ENCODE peak calls at places on chromosomes 7 and 10, in five cellular contexts. P is naive thymus-derived CD4-positive, alpha-beta T cell; X is NCI-H2081; E is substantia nigra; N is fibroblast of pulmonary artery. T is an unnamed sample.

GRCh38 chr10:118621304-118621942 is 26.0 kb upstream of the PRLHR start:
- DNase-seq in N (no peak), P (peak), E (no peak), X (no peak), T (no peak)

GRCh38 chr7:17598846-17599245 is 300.4 kb downstream of the AHR start:
- DNase-seq in X (peak), P (no peak), N (no peak), E (no peak), T (peak)

GRCh38 chr7:31716355-31716754 is 29.3 kb downstream of the PPP1R17 start:
- DNase-seq in E (no peak), P (no peak), N (no peak), X (no peak), T (no peak)

GRCh38 chr10:13788320-13788600 is 201.5 kb downstream of the PRPF18 start:
- DNase-seq in N (no peak), P (no peak), X (no peak), E (peak), T (no peak)

GRCh38 chr10:122531261-122531660 is 29.3 kb upstream of the DMBT1 start:
- DNase-seq in X (no peak), N (no peak), E (no peak), P (no peak), T (no peak)

GRCh38 chr7:81690251-81690650 is 79.6 kb downstream of the HGF start:
- DNase-seq in N (peak), P (no peak), E (no peak), X (no peak), T (no peak)

GRCh38 chr7:22296265-22296566 is 60.7 kb downstream of the RAPGEF5 start:
- DNase-seq in P (no peak), E (no peak), N (no peak), X (no peak), T (no peak)

GRCh38 chr7:64653721-64654401 is 12.1 kb upstream of the ZNF107 start:
- DNase-seq in X (no peak), N (no peak), E (no peak), P (no peak), T (no peak)

GRCh38 chr10:110919349-110919931 is at the start of gene SHOC2:
- DNase-seq in E (peak), P (peak), N (no peak), X (peak), T (no peak)

GRCh38 chr7:116293139-116293538 is 82.8 kb downstream of the TES start:
- DNase-seq in P (no peak), X (no peak), E (no peak), N (no peak), T (no peak)

GRCh38 chr7:95101422-95101821 is 194.0 kb downstream of the PPP1R9A start:
- DNase-seq in X (no peak), P (no peak), N (no peak), E (no peak), T (no peak)

GRCh38 chr10:10914129-10914528 is 103.5 kb upstream of the CELF2 start:
- DNase-seq in P (no peak), E (no peak), X (no peak), N (peak), T (no peak)

T was measured in DMS153.